ENCODE peak calls at places on chromosome 1, in four cellular contexts. C, H, R and K are unnamed samples.

GRCh38 chr1:99685516-99686180 is 39.7 kb downstream of the PALMD start:
- DNase-seq in C (peak; percentile 85), H (peak; percentile 61), R (peak; percentile 57), K (peak; percentile 80)

GRCh38 chr1:203199002-203199401 is 12.5 kb upstream of the CHI3L1 start:
- DNase-seq in C (no peak), H (no peak), R (no peak), K (no peak)

GRCh38 chr1:109944541-109944940 is 33.9 kb downstream of the CSF1 start:
- DNase-seq in C (no peak), H (no peak), R (no peak), K (no peak)

GRCh38 chr1:183039985-183040447 is 16.8 kb downstream of the LAMC1 start:
- DNase-seq in C (no peak), H (peak; percentile 48), R (no peak), K (no peak)

GRCh38 chr1:169486281-169486904 is 649 bp upstream of the SLC19A2 start:
- DNase-seq in C (peak; percentile 49), H (no peak), R (no peak), K (no peak)

GRCh38 chr1:29859126-29859525 is 622.8 kb downstream of the PTPRU start:
- DNase-seq in C (no peak), H (no peak), R (no peak), K (no peak)

GRCh38 chr1:116954450-116954849 is 44.7 kb downstream of the PTGFRN start:
- DNase-seq in C (no peak), H (no peak), R (no peak), K (no peak)

GRCh38 chr1:31938184-31938975 is at the start of gene PTP4A2:
- DNase-seq in C (peak; percentile 97), H (peak; percentile 94), R (peak; percentile 96), K (peak; percentile 95)

GRCh38 chr1:221310180-221310579 is 430.9 kb downstream of the HLX start:
- DNase-seq in C (no peak), H (no peak), R (no peak), K (no peak)

GRCh38 chr1:87140831-87141540 is 187.7 kb upstream of the LMO4 start:
- DNase-seq in C (no peak), H (no peak), R (no peak), K (no peak)

GRCh38 chr1:116668277-116668676 is 744 bp upstream of the IGSF3 start:
- DNase-seq in C (no peak), H (no peak), R (no peak), K (no peak)

GRCh38 chr1:195604287-195604686 is 1004.0 kb downstream of the KCNT2 start:
- DNase-seq in C (no peak), H (no peak), R (no peak), K (no peak)

GRCh38 chr1:113615425-113615824 is 143.9 kb downstream of the PHTF1 start:
- DNase-seq in C (no peak), H (no peak), R (no peak), K (no peak)

GRCh38 chr1:180157108-180157507 is 2.4 kb downstream of the QSOX1 start:
- DNase-seq in C (peak; percentile 33), H (no peak), R (no peak), K (no peak)

GRCh38 chr1:230825061-230825803 is 43.1 kb downstream of the C1orf198 start:
- DNase-seq in C (peak; percentile 73), H (no peak), R (no peak), K (peak; percentile 41)
- TF ChIP-seq EZH2phosphoT487 in C (no peak), H (no peak), R (no peak), K (no peak)

GRCh38 chr1:95380909-95381308 is 146.9 kb downstream of the RWDD3 start:
- DNase-seq in C (no peak), H (no peak), R (no peak), K (no peak)

GRCh38 chr1:95386371-95386770 is 152.4 kb downstream of the RWDD3 start:
- DNase-seq in C (no peak), H (no peak), R (no peak), K (no peak)

GRCh38 chr1:95384570-95384969 is 150.6 kb downstream of the RWDD3 start:
- DNase-seq in C (peak; percentile 75), H (peak; percentile 42), R (no peak), K (peak; percentile 49)

GRCh38 chr1:95381980-95382379 is 148.0 kb downstream of the RWDD3 start:
- DNase-seq in C (no peak), H (no peak), R (no peak), K (no peak)

DNA sequence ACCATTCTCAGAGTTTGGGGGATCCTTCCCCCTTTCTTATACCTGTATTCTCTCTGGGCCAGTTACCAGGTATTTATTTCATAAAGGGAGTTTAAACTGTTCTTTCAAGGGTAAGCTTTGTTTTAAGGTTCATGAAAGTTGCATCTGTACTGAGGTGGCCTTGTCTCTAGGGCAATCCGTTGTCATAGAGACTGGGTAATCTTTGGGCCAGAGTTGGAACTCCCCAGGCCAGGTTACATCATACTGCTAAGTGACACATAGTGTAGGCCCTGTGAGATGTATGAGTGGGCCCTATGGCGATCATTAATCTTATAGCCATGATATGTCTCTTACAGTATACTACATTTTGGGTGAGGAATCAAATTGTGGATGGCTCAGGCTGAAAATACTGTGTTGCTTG is 148.4 kb downstream of the RWDD3 start:
- DNase-seq in C (no peak), H (no peak), R (no peak), K (no peak)
- H3K4me3 ChIP-seq in C (no peak overlapping the region), H (no peak overlapping the region), R (no peak overlapping the region), K (no peak overlapping the region)

GRCh38 chr1:152506899-152507498 is 3.6 kb upstream of the LCE5A start:
- DNase-seq in C (no peak), H (no peak), R (no peak), K (no peak)
- H3K9me3 ChIP-seq in C (no peaks in the 10 kb centered on the region), H (no peaks in the 10 kb centered on the region), R (no peaks in the 10 kb centered on the region), K (no peaks in the 10 kb centered on the region)

DNA sequence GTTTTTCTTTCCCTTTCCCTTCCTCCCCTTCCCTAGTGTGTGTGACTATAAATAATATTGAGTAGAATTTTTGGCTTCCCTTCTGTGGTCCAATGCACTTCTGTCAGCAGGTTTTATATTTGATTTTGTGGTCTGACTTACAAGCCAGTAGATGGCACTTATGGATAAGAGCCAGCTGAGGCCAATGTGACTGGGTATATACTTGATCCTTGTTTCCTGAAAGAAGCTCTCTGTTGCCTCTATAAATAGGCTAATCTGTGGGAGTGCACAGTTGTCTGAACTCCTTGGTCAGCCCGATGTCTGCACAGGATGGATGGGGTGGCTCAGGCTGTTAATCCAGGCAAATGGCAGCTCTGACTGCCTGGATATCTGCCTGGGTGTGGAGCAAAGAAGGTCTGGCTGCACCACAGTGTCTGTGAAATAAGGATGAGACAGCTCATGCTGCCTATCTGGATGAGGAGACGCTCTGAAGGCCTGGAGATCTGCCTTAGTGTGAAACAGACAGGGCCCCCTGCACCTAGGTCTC is 1183.7 kb upstream of the PRMT6 start:
- DNase-seq in C (no peak), H (no peak), R (no peak), K (no peak)
- TF ChIP-seq EZH2phosphoT487 in C (no peak), H (no peak), R (no peak), K (no peak)

GRCh38 chr1:161706483-161707347 is at the start of gene FCRLA:
- DNase-seq in C (peak; percentile 34), H (peak; percentile 94), R (no peak), K (peak; percentile 58)
- H3K4me3 ChIP-seq in C (no peak within 1 kb of the TSS), H (peak within 1 kb of the TSS; percentile 80), R (no peak within 1 kb of the TSS), K (no peak within 1 kb of the TSS)

GRCh38 chr1:2858676-2859075 is 57.2 kb upstream of the TTC34 start:
- DNase-seq in C (no peak), H (no peak), R (no peak), K (no peak)

GRCh38 chr1:2860476-2861142 is 59.1 kb upstream of the TTC34 start:
- DNase-seq in C (no peak), H (no peak), R (no peak), K (no peak)

GRCh38 chr1:2857521-2857920 is 56.0 kb upstream of the TTC34 start:
- DNase-seq in C (no peak), H (no peak), R (no peak), K (no peak)

GRCh38 chr1:2859881-2860430 is 58.5 kb upstream of the TTC34 start:
- DNase-seq in C (no peak), H (no peak), R (no peak), K (no peak)

GRCh38 chr1:2859219-2859880 is 57.9 kb upstream of the TTC34 start:
- DNase-seq in C (no peak), H (no peak), R (no peak), K (no peak)
- H3K9me3 ChIP-seq in C (no peaks in the 10 kb centered on the region), H (peaks cover 10% of the 10 kb centered on the region), R (no peaks in the 10 kb centered on the region), K (no peaks in the 10 kb centered on the region)

GRCh38 chr1:244834596-244835275 is 722 bp upstream of the COX20 start:
- DNase-seq in C (no peak), H (peak; percentile 93), R (peak; percentile 75), K (peak; percentile 94)

GRCh38 chr1:244837597-244838258 is 2.3 kb downstream of the COX20 start:
- DNase-seq in C (no peak), H (peak; percentile 35), R (no peak), K (no peak)

GRCh38 chr1:244836135-244836521 is 670 bp downstream of the COX20 start:
- DNase-seq in C (peak; percentile 30), H (peak; percentile 45), R (no peak), K (no peak)

GRCh38 chr1:244835276-244836134 is at the start of gene COX20:
- DNase-seq in C (peak; percentile 96), H (peak; percentile 94), R (peak; percentile 71), K (peak; percentile 95)

DNA sequence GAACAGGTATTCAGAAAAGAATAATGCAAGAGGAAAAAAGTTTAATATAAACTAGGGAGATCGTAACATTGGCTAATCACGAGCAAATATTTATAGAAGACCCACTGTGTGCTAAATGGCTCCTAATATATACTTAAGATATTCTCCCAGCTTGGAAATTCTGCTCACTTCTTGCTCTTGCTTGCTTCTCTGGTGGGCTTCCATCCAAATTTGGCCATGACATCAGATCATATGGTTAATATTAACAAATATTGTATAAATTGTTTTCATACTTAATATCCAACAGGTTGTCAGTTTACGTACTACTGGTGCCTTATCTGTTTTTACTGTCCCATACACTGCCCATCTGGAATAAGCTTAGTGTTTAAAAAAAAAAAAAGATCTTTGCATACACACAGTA is 1.1 kb downstream of the COX20 start:
- DNase-seq in C (no peak), H (no peak), R (no peak), K (no peak)
- TF ChIP-seq EZH2phosphoT487 in C (no peak), H (no peak), R (no peak), K (no peak)